ENCODE peak calls at places on chromosome 20, in eight cellular contexts. M is neuronal stem cell, V is right atrium auricular region, R is sigmoid colon, H is GM23248, Q is HepG2, F is aorta, P is lower lobe of right lung. O is an unnamed sample.

GRCh38 chr20:34112600-34113061 is 588 bp upstream of the EIF2S2 start:
- DNase-seq in M (no peak), V (peak; percentile 60), R (peak; percentile 71), H (peak; percentile 63), Q (peak; percentile 48), F (no peak), P (no peak), O (peak; percentile 25)

GRCh38 chr20:14860410-14860814 is 523.0 kb upstream of the FLRT3 start:
- DNase-seq in M (peak; percentile 29), V (no peak), R (no peak), H (no peak), Q (peak; percentile 16), F (no peak), P (no peak), O (peak; percentile 26)

GRCh38 chr20:33031531-33031930 is at the start of gene BPIFB6:
- DNase-seq in M (no peak), V (no peak), R (no peak), H (no peak), Q (no peak), F (no peak), P (no peak), O (no peak)

GRCh38 chr20:38049800-38050199 is 16.3 kb downstream of the RPRD1B start:
- DNase-seq in M (no peak), V (no peak), R (no peak), H (peak; percentile 74), Q (peak; percentile 62), F (no peak), P (no peak), O (peak; percentile 95)

GRCh38 chr20:45727044-45727443 is 4.9 kb downstream of the SPINT4 start:
- DNase-seq in M (no peak), V (no peak), R (no peak), H (peak; percentile 34), Q (no peak), F (no peak), P (no peak), O (no peak)

GRCh38 chr20:42634096-42634495 is 555.6 kb downstream of the PTPRT start:
- DNase-seq in M (no peak), V (no peak), R (no peak), H (no peak), Q (no peak), F (no peak), P (no peak), O (no peak)

GRCh38 chr20:36895036-36895435 is 19.1 kb downstream of the TLDC2 start:
- DNase-seq in M (no peak), V (no peak), R (no peak), H (no peak), Q (no peak), F (no peak), P (no peak), O (no peak)

GRCh38 chr20:35339007-35339406 is 46.8 kb upstream of the FAM83C start:
- DNase-seq in M (no peak), V (no peak), R (no peak), H (peak; percentile 91), Q (no peak), F (no peak), P (no peak), O (peak; percentile 48)

GRCh38 chr20:25058051-25058796 is at the start of gene ACSS1:
- DNase-seq in M (no peak), V (no peak), R (peak; percentile 88), H (peak; percentile 63), Q (no peak), F (peak; percentile 86), P (peak; percentile 83), O (no peak)

GRCh38 chr20:47688385-47689381 is 96.6 kb downstream of the SULF2 start:
- DNase-seq in M (no peak), V (no peak), R (no peak), H (no peak), Q (no peak), F (no peak), P (no peak), O (no peak)

GRCh38 chr20:59670786-59671492 is 66.6 kb downstream of the PHACTR3 start:
- DNase-seq in M (no peak), V (peak; percentile 54), R (no peak), H (no peak), Q (no peak), F (no peak), P (no peak), O (no peak)

DNA sequence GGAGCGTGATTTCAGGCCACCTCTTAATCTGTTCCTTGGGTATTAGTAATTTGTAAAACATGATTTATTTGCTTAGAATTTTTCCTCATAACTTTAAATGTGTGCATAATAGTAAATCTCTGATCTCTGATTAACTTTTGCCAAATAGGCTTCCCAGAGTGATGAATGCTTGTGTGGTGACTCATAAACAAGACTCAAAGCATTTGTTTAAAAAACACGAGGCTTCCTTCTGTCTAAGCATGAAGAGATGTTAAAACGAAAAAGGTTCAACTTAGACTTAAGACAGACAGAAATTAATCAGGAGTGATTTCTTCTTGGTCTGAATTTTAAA is 337.0 kb downstream of the CDH4 start:
- DNase-seq in M (no peak), V (no peak), R (no peak), H (peak; percentile 74), Q (no peak), F (no peak), P (no peak), O (peak; percentile 40)
- H3K4me3 ChIP-seq in M (no peak overlapping the region), V (no peak overlapping the region), R (no peak overlapping the region), H (peak overlapping the region; percentile 44), Q (no peak overlapping the region), F (no peak overlapping the region), P (no peak overlapping the region), O (no peak overlapping the region)

DNA sequence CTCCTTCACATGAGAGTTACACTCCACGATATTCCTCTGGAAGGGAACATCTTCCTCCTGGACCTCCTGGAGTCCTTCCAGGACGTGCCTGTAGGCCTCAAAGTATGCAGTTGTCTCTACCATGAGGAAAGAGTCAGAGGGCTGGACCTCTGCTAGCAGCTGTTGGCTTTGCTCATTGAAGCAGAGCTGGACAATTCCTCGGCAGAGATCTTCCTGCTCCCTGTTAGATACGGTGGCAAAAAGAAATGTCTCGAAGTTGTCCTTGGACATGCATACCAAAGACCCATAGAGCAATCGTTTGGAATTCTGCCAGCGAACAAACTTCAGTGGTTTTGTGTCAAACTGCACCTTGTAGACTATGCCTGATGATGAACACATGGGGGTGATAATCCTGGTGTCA is 7.7 kb downstream of the ZNFX1 start:
- DNase-seq in M (no peak), V (no peak), R (no peak), H (peak; percentile 79), Q (no peak), F (no peak), P (no peak), O (no peak)
- H3K36me3 ChIP-seq in M (peaks cover 15% of the 10 kb centered on the region), V (peaks cover 69% of the 10 kb centered on the region), R (peaks cover 20% of the 10 kb centered on the region), H (peaks cover 42% of the 10 kb centered on the region), Q (peaks cover 66% of the 10 kb centered on the region), F (peaks cover under 1% of the 10 kb centered on the region), P (peaks cover 78% of the 10 kb centered on the region), O (peaks cover 19% of the 10 kb centered on the region)

GRCh38 chr20:44017211-44017610 is 102.6 kb downstream of the TOX2 start:
- DNase-seq in M (no peak), V (no peak), R (no peak), H (no peak), Q (no peak), F (peak; percentile 61), P (no peak), O (no peak)

GRCh38 chr20:44020406-44021148 is 105.9 kb downstream of the TOX2 start:
- DNase-seq in M (no peak), V (no peak), R (no peak), H (no peak), Q (no peak), F (no peak), P (no peak), O (no peak)

GRCh38 chr20:44019638-44020335 is 105.1 kb downstream of the TOX2 start:
- DNase-seq in M (no peak), V (no peak), R (no peak), H (peak; percentile 40), Q (no peak), F (no peak), P (no peak), O (no peak)

GRCh38 chr20:44017905-44018683 is 103.4 kb downstream of the TOX2 start:
- DNase-seq in M (no peak), V (no peak), R (peak; percentile 91), H (peak; percentile 90), Q (no peak), F (peak; percentile 85), P (peak; percentile 75), O (peak; percentile 82)

DNA sequence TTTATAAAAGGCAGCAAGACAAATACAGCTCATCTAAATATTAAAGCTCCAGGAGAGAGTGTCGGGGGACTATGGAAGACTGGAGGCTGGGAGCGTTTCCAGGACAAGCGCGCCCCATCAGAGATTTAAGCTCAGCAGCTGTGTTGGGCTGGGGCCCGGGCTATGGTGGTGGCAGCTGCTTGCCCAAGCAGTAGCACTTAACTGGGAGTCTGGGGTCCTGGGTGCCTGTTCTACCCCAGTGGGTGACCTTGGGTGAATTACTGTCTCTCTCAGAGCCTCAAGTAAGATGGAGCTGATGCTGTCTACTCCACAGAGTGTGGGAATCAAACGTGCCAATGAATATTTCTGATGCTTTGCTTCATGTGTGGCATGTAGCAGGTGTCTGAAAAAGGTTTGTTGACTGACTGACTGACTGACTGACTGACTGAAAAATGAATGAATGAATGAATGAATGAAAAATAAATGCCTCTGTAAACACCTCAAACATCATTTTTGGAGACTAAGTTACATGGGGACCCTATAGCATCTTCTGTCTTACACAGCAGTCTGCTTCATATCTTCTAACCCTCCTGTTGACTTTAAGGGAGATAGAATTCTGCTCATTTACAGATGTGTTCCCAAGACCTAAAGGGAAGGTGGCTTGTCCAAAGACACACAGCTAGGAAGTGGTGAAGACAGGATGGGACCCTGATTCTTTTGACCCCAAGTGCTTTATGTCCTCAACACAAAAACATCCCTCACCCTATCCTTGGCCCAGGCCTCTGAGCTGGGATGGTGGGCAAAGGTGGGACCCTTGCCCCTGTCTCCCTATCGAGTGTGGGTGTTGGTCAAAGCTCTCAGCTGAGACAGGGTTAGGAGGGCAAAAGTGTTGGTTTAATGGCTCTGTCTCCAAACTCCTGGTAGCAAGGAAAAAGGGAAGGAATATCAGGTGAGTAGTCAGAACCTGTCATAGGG is 104.3 kb downstream of the TOX2 start:
- DNase-seq in M (no peak), V (no peak), R (peak; percentile 82), H (peak; percentile 32), Q (no peak), F (peak; percentile 68), P (no peak), O (no peak)
- H3K4me3 ChIP-seq in M (no peak overlapping the region), V (no peak overlapping the region), R (peak overlapping the region; percentile 6), H (peak overlapping the region; percentile 57), Q (no peak overlapping the region), F (peak overlapping the region; percentile 16), P (no peak overlapping the region), O (no peak overlapping the region)

GRCh38 chr20:62787329-62787728 is 8.9 kb upstream of the MRGBP start:
- DNase-seq in M (no peak), V (no peak), R (no peak), H (no peak), Q (no peak), F (no peak), P (no peak), O (no peak)

GRCh38 chr20:62786100-62786499 is 10.2 kb upstream of the MRGBP start:
- DNase-seq in M (no peak), V (no peak), R (no peak), H (no peak), Q (no peak), F (no peak), P (no peak), O (no peak)

GRCh38 chr20:62784497-62784896 is 11.8 kb upstream of the MRGBP start:
- DNase-seq in M (no peak), V (no peak), R (no peak), H (no peak), Q (no peak), F (no peak), P (no peak), O (no peak)

GRCh38 chr20:62787866-62788265 is 8.4 kb upstream of the MRGBP start:
- DNase-seq in M (no peak), V (no peak), R (no peak), H (no peak), Q (no peak), F (no peak), P (no peak), O (no peak)

GRCh38 chr20:62785381-62785780 is 10.9 kb upstream of the MRGBP start:
- DNase-seq in M (no peak), V (no peak), R (no peak), H (no peak), Q (no peak), F (no peak), P (no peak), O (no peak)
- H3K36me3 ChIP-seq in M (no peaks in the 10 kb centered on the region), V (no peaks in the 10 kb centered on the region), R (no peaks in the 10 kb centered on the region), H (no peaks in the 10 kb centered on the region), Q (no peaks in the 10 kb centered on the region), F (no peaks in the 10 kb centered on the region), P (no peaks in the 10 kb centered on the region), O (no peaks in the 10 kb centered on the region)